ENCODE peak calls at places on chromosomes 1 and 21, in ten cellular contexts. One of them, this sample, is unnamed.
A peak's percentile ranks its signal among the peaks of the same experiment; 100 is the strongest.

GRCh38 chr21:34580181-34580700 is 34.7 kb downstream of the RCAN1 start:
- DNase-seq in T-helper 2 cell: no peak
- DNase-seq in effector CD8-positive, alpha-beta T cell: no peak
- DNase-seq in NB4: no peak
- DNase-seq in NCI-H1105 treated with DMSO at 0.1 percent for 48 hours: no peak
- DNase-seq in SJSA1: peak; percentile 21
- DNase-seq in kidney glomerular epithelial cell: no peak
- DNase-seq in activated naive CD4-positive, alpha-beta T cell treated with anti-CD3 and anti-CD28 coated beads, Interleukin-2, amount 50 U/mL, for 16 hours: no peak
- DNase-seq in stimulated activated CD4-positive, alpha-beta T cell treated with anti-CD3 and anti-CD28 coated beads, Interleukin-1b, Interleukin-23, amount 100 ng/mL, for 4 hours: no peak
- DNase-seq in GM12864: no peak
- DNase-seq in this sample: no peak

GRCh38 chr1:94721240-94721639 is 98.9 kb upstream of the SLC44A3 start:
- DNase-seq in kidney glomerular epithelial cell: no peak
- DNase-seq in NCI-H1105 treated with DMSO at 0.1 percent for 48 hours: no peak
- DNase-seq in effector CD8-positive, alpha-beta T cell: no peak
- DNase-seq in T-helper 2 cell: no peak
- DNase-seq in NB4: peak; percentile 96
- DNase-seq in GM12864: no peak
- DNase-seq in stimulated activated CD4-positive, alpha-beta T cell treated with anti-CD3 and anti-CD28 coated beads, Interleukin-1b, Interleukin-23, amount 100 ng/mL, for 4 hours: no peak
- DNase-seq in SJSA1: no peak
- DNase-seq in activated naive CD4-positive, alpha-beta T cell treated with anti-CD3 and anti-CD28 coated beads, Interleukin-2, amount 50 U/mL, for 16 hours: no peak
- DNase-seq in this sample: no peak

GRCh38 chr1:86849756-86850155 is 64.2 kb downstream of the SELENOF start:
- DNase-seq in T-helper 2 cell: no peak
- DNase-seq in effector CD8-positive, alpha-beta T cell: no peak
- DNase-seq in SJSA1: no peak
- DNase-seq in kidney glomerular epithelial cell: no peak
- DNase-seq in NB4: no peak
- DNase-seq in GM12864: no peak
- DNase-seq in NCI-H1105 treated with DMSO at 0.1 percent for 48 hours: no peak
- DNase-seq in activated naive CD4-positive, alpha-beta T cell treated with anti-CD3 and anti-CD28 coated beads, Interleukin-2, amount 50 U/mL, for 16 hours: no peak
- DNase-seq in stimulated activated CD4-positive, alpha-beta T cell treated with anti-CD3 and anti-CD28 coated beads, Interleukin-1b, Interleukin-23, amount 100 ng/mL, for 4 hours: no peak
- DNase-seq in this sample: no peak

GRCh38 chr1:220487297-220487820 is 40.6 kb upstream of the MARK1 start:
- DNase-seq in NB4: peak; percentile 25
- DNase-seq in SJSA1: no peak
- DNase-seq in T-helper 2 cell: no peak
- DNase-seq in NCI-H1105 treated with DMSO at 0.1 percent for 48 hours: peak; percentile 72
- DNase-seq in GM12864: no peak
- DNase-seq in activated naive CD4-positive, alpha-beta T cell treated with anti-CD3 and anti-CD28 coated beads, Interleukin-2, amount 50 U/mL, for 16 hours: no peak
- DNase-seq in effector CD8-positive, alpha-beta T cell: no peak
- DNase-seq in kidney glomerular epithelial cell: peak; percentile 94
- DNase-seq in stimulated activated CD4-positive, alpha-beta T cell treated with anti-CD3 and anti-CD28 coated beads, Interleukin-1b, Interleukin-23, amount 100 ng/mL, for 4 hours: no peak
- DNase-seq in this sample: peak; percentile 95

GRCh38 chr1:23103001-23103879 is 65.4 kb downstream of the LUZP1 start:
- DNase-seq in effector CD8-positive, alpha-beta T cell: no peak
- DNase-seq in GM12864: no peak
- DNase-seq in NCI-H1105 treated with DMSO at 0.1 percent for 48 hours: no peak
- DNase-seq in SJSA1: no peak
- DNase-seq in NB4: peak; percentile 79
- DNase-seq in kidney glomerular epithelial cell: peak; percentile 28
- DNase-seq in stimulated activated CD4-positive, alpha-beta T cell treated with anti-CD3 and anti-CD28 coated beads, Interleukin-1b, Interleukin-23, amount 100 ng/mL, for 4 hours: no peak
- DNase-seq in T-helper 2 cell: peak; percentile 72
- DNase-seq in activated naive CD4-positive, alpha-beta T cell treated with anti-CD3 and anti-CD28 coated beads, Interleukin-2, amount 50 U/mL, for 16 hours: no peak
- DNase-seq in this sample: no peak

GRCh38 chr1:12810691-12811408 is 19.7 kb downstream of the PRAMEF1 start:
- DNase-seq in activated naive CD4-positive, alpha-beta T cell treated with anti-CD3 and anti-CD28 coated beads, Interleukin-2, amount 50 U/mL, for 16 hours: no peak
- DNase-seq in SJSA1: no peak
- DNase-seq in NB4: no peak
- DNase-seq in effector CD8-positive, alpha-beta T cell: no peak
- DNase-seq in NCI-H1105 treated with DMSO at 0.1 percent for 48 hours: no peak
- DNase-seq in stimulated activated CD4-positive, alpha-beta T cell treated with anti-CD3 and anti-CD28 coated beads, Interleukin-1b, Interleukin-23, amount 100 ng/mL, for 4 hours: no peak
- DNase-seq in GM12864: no peak
- DNase-seq in kidney glomerular epithelial cell: peak; percentile 58
- DNase-seq in T-helper 2 cell: no peak
- DNase-seq in this sample: no peak

GRCh38 chr1:25729774-25730173 is 70.2 kb upstream of the SELENON start:
- DNase-seq in GM12864: no peak
- DNase-seq in NB4: no peak
- DNase-seq in SJSA1: no peak
- DNase-seq in kidney glomerular epithelial cell: no peak
- DNase-seq in T-helper 2 cell: no peak
- DNase-seq in activated naive CD4-positive, alpha-beta T cell treated with anti-CD3 and anti-CD28 coated beads, Interleukin-2, amount 50 U/mL, for 16 hours: no peak
- DNase-seq in NCI-H1105 treated with DMSO at 0.1 percent for 48 hours: peak; percentile 67
- DNase-seq in stimulated activated CD4-positive, alpha-beta T cell treated with anti-CD3 and anti-CD28 coated beads, Interleukin-1b, Interleukin-23, amount 100 ng/mL, for 4 hours: no peak
- DNase-seq in effector CD8-positive, alpha-beta T cell: no peak
- DNase-seq in this sample: no peak

GRCh38 chr1:28508435-28508754 is 2.6 kb downstream of the RCC1 start:
- DNase-seq in NCI-H1105 treated with DMSO at 0.1 percent for 48 hours: no peak
- DNase-seq in activated naive CD4-positive, alpha-beta T cell treated with anti-CD3 and anti-CD28 coated beads, Interleukin-2, amount 50 U/mL, for 16 hours: peak; percentile 34
- DNase-seq in stimulated activated CD4-positive, alpha-beta T cell treated with anti-CD3 and anti-CD28 coated beads, Interleukin-1b, Interleukin-23, amount 100 ng/mL, for 4 hours: no peak
- DNase-seq in effector CD8-positive, alpha-beta T cell: no peak
- DNase-seq in T-helper 2 cell: no peak
- DNase-seq in NB4: peak; percentile 44
- DNase-seq in kidney glomerular epithelial cell: no peak
- DNase-seq in SJSA1: no peak
- DNase-seq in GM12864: no peak
- DNase-seq in this sample: no peak

GRCh38 chr1:246032984-246033383 is 474.1 kb downstream of the SMYD3 start:
- DNase-seq in SJSA1: no peak
- DNase-seq in kidney glomerular epithelial cell: no peak
- DNase-seq in stimulated activated CD4-positive, alpha-beta T cell treated with anti-CD3 and anti-CD28 coated beads, Interleukin-1b, Interleukin-23, amount 100 ng/mL, for 4 hours: no peak
- DNase-seq in effector CD8-positive, alpha-beta T cell: no peak
- DNase-seq in GM12864: no peak
- DNase-seq in NB4: no peak
- DNase-seq in NCI-H1105 treated with DMSO at 0.1 percent for 48 hours: no peak
- DNase-seq in activated naive CD4-positive, alpha-beta T cell treated with anti-CD3 and anti-CD28 coated beads, Interleukin-2, amount 50 U/mL, for 16 hours: no peak
- DNase-seq in T-helper 2 cell: no peak
- DNase-seq in this sample: no peak

GRCh38 chr1:88327391-88328267 is 356.4 kb upstream of the PKN2 start:
- DNase-seq in effector CD8-positive, alpha-beta T cell: no peak
- DNase-seq in SJSA1: peak; percentile 59
- DNase-seq in kidney glomerular epithelial cell: peak; percentile 84
- DNase-seq in stimulated activated CD4-positive, alpha-beta T cell treated with anti-CD3 and anti-CD28 coated beads, Interleukin-1b, Interleukin-23, amount 100 ng/mL, for 4 hours: no peak
- DNase-seq in NB4: peak; percentile 33
- DNase-seq in activated naive CD4-positive, alpha-beta T cell treated with anti-CD3 and anti-CD28 coated beads, Interleukin-2, amount 50 U/mL, for 16 hours: no peak
- DNase-seq in GM12864: no peak
- DNase-seq in T-helper 2 cell: no peak
- DNase-seq in NCI-H1105 treated with DMSO at 0.1 percent for 48 hours: no peak
- DNase-seq in this sample: no peak

GRCh38 chr21:33552093-33552998 is 9.5 kb downstream of the SON start:
- DNase-seq in GM12864: no peak
- DNase-seq in T-helper 2 cell: no peak
- DNase-seq in SJSA1: no peak
- DNase-seq in effector CD8-positive, alpha-beta T cell: no peak
- DNase-seq in stimulated activated CD4-positive, alpha-beta T cell treated with anti-CD3 and anti-CD28 coated beads, Interleukin-1b, Interleukin-23, amount 100 ng/mL, for 4 hours: no peak
- DNase-seq in kidney glomerular epithelial cell: no peak
- DNase-seq in activated naive CD4-positive, alpha-beta T cell treated with anti-CD3 and anti-CD28 coated beads, Interleukin-2, amount 50 U/mL, for 16 hours: no peak
- DNase-seq in NCI-H1105 treated with DMSO at 0.1 percent for 48 hours: no peak
- DNase-seq in NB4: no peak
- DNase-seq in this sample: no peak

GRCh38 chr1:171988243-171988642 is 146.9 kb downstream of the DNM3 start:
- DNase-seq in T-helper 2 cell: no peak
- DNase-seq in stimulated activated CD4-positive, alpha-beta T cell treated with anti-CD3 and anti-CD28 coated beads, Interleukin-1b, Interleukin-23, amount 100 ng/mL, for 4 hours: no peak
- DNase-seq in SJSA1: no peak
- DNase-seq in NCI-H1105 treated with DMSO at 0.1 percent for 48 hours: no peak
- DNase-seq in NB4: no peak
- DNase-seq in activated naive CD4-positive, alpha-beta T cell treated with anti-CD3 and anti-CD28 coated beads, Interleukin-2, amount 50 U/mL, for 16 hours: no peak
- DNase-seq in kidney glomerular epithelial cell: no peak
- DNase-seq in GM12864: no peak
- DNase-seq in effector CD8-positive, alpha-beta T cell: no peak
- DNase-seq in this sample: no peak

GRCh38 chr1:23196627-23197328 is 20.5 kb downstream of the HTR1D start:
- DNase-seq in stimulated activated CD4-positive, alpha-beta T cell treated with anti-CD3 and anti-CD28 coated beads, Interleukin-1b, Interleukin-23, amount 100 ng/mL, for 4 hours: no peak
- DNase-seq in effector CD8-positive, alpha-beta T cell: no peak
- DNase-seq in GM12864: no peak
- DNase-seq in SJSA1: peak; percentile 96
- DNase-seq in T-helper 2 cell: no peak
- DNase-seq in kidney glomerular epithelial cell: peak; percentile 96
- DNase-seq in NCI-H1105 treated with DMSO at 0.1 percent for 48 hours: no peak
- DNase-seq in activated naive CD4-positive, alpha-beta T cell treated with anti-CD3 and anti-CD28 coated beads, Interleukin-2, amount 50 U/mL, for 16 hours: no peak
- DNase-seq in NB4: no peak
- DNase-seq in this sample: no peak

GRCh38 chr1:81588149-81588548 is 212.6 kb upstream of the ADGRL2 start:
- DNase-seq in stimulated activated CD4-positive, alpha-beta T cell treated with anti-CD3 and anti-CD28 coated beads, Interleukin-1b, Interleukin-23, amount 100 ng/mL, for 4 hours: no peak
- DNase-seq in effector CD8-positive, alpha-beta T cell: no peak
- DNase-seq in GM12864: no peak
- DNase-seq in T-helper 2 cell: no peak
- DNase-seq in kidney glomerular epithelial cell: no peak
- DNase-seq in NB4: no peak
- DNase-seq in SJSA1: no peak
- DNase-seq in activated naive CD4-positive, alpha-beta T cell treated with anti-CD3 and anti-CD28 coated beads, Interleukin-2, amount 50 U/mL, for 16 hours: no peak
- DNase-seq in NCI-H1105 treated with DMSO at 0.1 percent for 48 hours: no peak
- DNase-seq in this sample: no peak

GRCh38 chr1:9180077-9180819 is 51.3 kb upstream of the GPR157 start:
- DNase-seq in stimulated activated CD4-positive, alpha-beta T cell treated with anti-CD3 and anti-CD28 coated beads, Interleukin-1b, Interleukin-23, amount 100 ng/mL, for 4 hours: no peak
- DNase-seq in SJSA1: no peak
- DNase-seq in effector CD8-positive, alpha-beta T cell: no peak
- DNase-seq in T-helper 2 cell: no peak
- DNase-seq in kidney glomerular epithelial cell: no peak
- DNase-seq in activated naive CD4-positive, alpha-beta T cell treated with anti-CD3 and anti-CD28 coated beads, Interleukin-2, amount 50 U/mL, for 16 hours: no peak
- DNase-seq in NB4: no peak
- DNase-seq in GM12864: no peak
- DNase-seq in NCI-H1105 treated with DMSO at 0.1 percent for 48 hours: no peak
- DNase-seq in this sample: no peak

GRCh38 chr21:38769253-38769780 is 36.4 kb upstream of the ETS2 start:
- DNase-seq in GM12864: no peak
- DNase-seq in NCI-H1105 treated with DMSO at 0.1 percent for 48 hours: no peak
- DNase-seq in stimulated activated CD4-positive, alpha-beta T cell treated with anti-CD3 and anti-CD28 coated beads, Interleukin-1b, Interleukin-23, amount 100 ng/mL, for 4 hours: no peak
- DNase-seq in T-helper 2 cell: no peak
- DNase-seq in effector CD8-positive, alpha-beta T cell: no peak
- DNase-seq in NB4: no peak
- DNase-seq in kidney glomerular epithelial cell: peak; percentile 11
- DNase-seq in SJSA1: peak; percentile 96
- DNase-seq in activated naive CD4-positive, alpha-beta T cell treated with anti-CD3 and anti-CD28 coated beads, Interleukin-2, amount 50 U/mL, for 16 hours: no peak
- DNase-seq in this sample: peak; percentile 13

GRCh38 chr1:205521646-205522150 is 17.2 kb downstream of the CDK18 start:
- DNase-seq in effector CD8-positive, alpha-beta T cell: no peak
- DNase-seq in GM12864: no peak
- DNase-seq in NB4: no peak
- DNase-seq in stimulated activated CD4-positive, alpha-beta T cell treated with anti-CD3 and anti-CD28 coated beads, Interleukin-1b, Interleukin-23, amount 100 ng/mL, for 4 hours: no peak
- DNase-seq in kidney glomerular epithelial cell: no peak
- DNase-seq in T-helper 2 cell: no peak
- DNase-seq in SJSA1: no peak
- DNase-seq in NCI-H1105 treated with DMSO at 0.1 percent for 48 hours: no peak
- DNase-seq in activated naive CD4-positive, alpha-beta T cell treated with anti-CD3 and anti-CD28 coated beads, Interleukin-2, amount 50 U/mL, for 16 hours: no peak
- DNase-seq in this sample: no peak

GRCh38 chr1:84711091-84711490 is 20.8 kb upstream of the SSX2IP start:
- DNase-seq in activated naive CD4-positive, alpha-beta T cell treated with anti-CD3 and anti-CD28 coated beads, Interleukin-2, amount 50 U/mL, for 16 hours: no peak
- DNase-seq in effector CD8-positive, alpha-beta T cell: no peak
- DNase-seq in SJSA1: no peak
- DNase-seq in kidney glomerular epithelial cell: no peak
- DNase-seq in NCI-H1105 treated with DMSO at 0.1 percent for 48 hours: no peak
- DNase-seq in NB4: no peak
- DNase-seq in stimulated activated CD4-positive, alpha-beta T cell treated with anti-CD3 and anti-CD28 coated beads, Interleukin-1b, Interleukin-23, amount 100 ng/mL, for 4 hours: no peak
- DNase-seq in GM12864: no peak
- DNase-seq in T-helper 2 cell: no peak
- DNase-seq in this sample: no peak

GRCh38 chr21:41733951-41734689 is 32.7 kb downstream of the RIPK4 start:
- DNase-seq in NB4: no peak
- DNase-seq in GM12864: no peak
- DNase-seq in activated naive CD4-positive, alpha-beta T cell treated with anti-CD3 and anti-CD28 coated beads, Interleukin-2, amount 50 U/mL, for 16 hours: no peak
- DNase-seq in kidney glomerular epithelial cell: no peak
- DNase-seq in effector CD8-positive, alpha-beta T cell: no peak
- DNase-seq in SJSA1: no peak
- DNase-seq in NCI-H1105 treated with DMSO at 0.1 percent for 48 hours: no peak
- DNase-seq in stimulated activated CD4-positive, alpha-beta T cell treated with anti-CD3 and anti-CD28 coated beads, Interleukin-1b, Interleukin-23, amount 100 ng/mL, for 4 hours: no peak
- DNase-seq in T-helper 2 cell: no peak
- DNase-seq in this sample: no peak

GRCh38 chr1:46013566-46013965 is 118.9 kb downstream of the PIK3R3 start:
- DNase-seq in NB4: no peak
- DNase-seq in stimulated activated CD4-positive, alpha-beta T cell treated with anti-CD3 and anti-CD28 coated beads, Interleukin-1b, Interleukin-23, amount 100 ng/mL, for 4 hours: no peak
- DNase-seq in effector CD8-positive, alpha-beta T cell: no peak
- DNase-seq in activated naive CD4-positive, alpha-beta T cell treated with anti-CD3 and anti-CD28 coated beads, Interleukin-2, amount 50 U/mL, for 16 hours: no peak
- DNase-seq in GM12864: no peak
- DNase-seq in SJSA1: no peak
- DNase-seq in kidney glomerular epithelial cell: no peak
- DNase-seq in T-helper 2 cell: no peak
- DNase-seq in NCI-H1105 treated with DMSO at 0.1 percent for 48 hours: no peak
- DNase-seq in this sample: no peak

GRCh38 chr1:14441302-14441741 is 157.2 kb upstream of the KAZN start:
- DNase-seq in activated naive CD4-positive, alpha-beta T cell treated with anti-CD3 and anti-CD28 coated beads, Interleukin-2, amount 50 U/mL, for 16 hours: no peak
- DNase-seq in GM12864: no peak
- DNase-seq in T-helper 2 cell: no peak
- DNase-seq in NB4: no peak
- DNase-seq in NCI-H1105 treated with DMSO at 0.1 percent for 48 hours: no peak
- DNase-seq in effector CD8-positive, alpha-beta T cell: no peak
- DNase-seq in SJSA1: no peak
- DNase-seq in kidney glomerular epithelial cell: no peak
- DNase-seq in stimulated activated CD4-positive, alpha-beta T cell treated with anti-CD3 and anti-CD28 coated beads, Interleukin-1b, Interleukin-23, amount 100 ng/mL, for 4 hours: no peak
- DNase-seq in this sample: no peak

GRCh38 chr1:107530543-107530942 is 389.7 kb downstream of the NTNG1 start:
- DNase-seq in kidney glomerular epithelial cell: no peak
- DNase-seq in NB4: no peak
- DNase-seq in GM12864: no peak
- DNase-seq in activated naive CD4-positive, alpha-beta T cell treated with anti-CD3 and anti-CD28 coated beads, Interleukin-2, amount 50 U/mL, for 16 hours: no peak
- DNase-seq in T-helper 2 cell: no peak
- DNase-seq in NCI-H1105 treated with DMSO at 0.1 percent for 48 hours: no peak
- DNase-seq in stimulated activated CD4-positive, alpha-beta T cell treated with anti-CD3 and anti-CD28 coated beads, Interleukin-1b, Interleukin-23, amount 100 ng/mL, for 4 hours: no peak
- DNase-seq in SJSA1: no peak
- DNase-seq in effector CD8-positive, alpha-beta T cell: no peak
- DNase-seq in this sample: no peak

GRCh38 chr1:1628656-1629429 is 3.1 kb upstream of the MMP23B start:
- DNase-seq in GM12864: no peak
- DNase-seq in SJSA1: no peak
- DNase-seq in T-helper 2 cell: peak; percentile 40
- DNase-seq in activated naive CD4-positive, alpha-beta T cell treated with anti-CD3 and anti-CD28 coated beads, Interleukin-2, amount 50 U/mL, for 16 hours: peak; percentile 49
- DNase-seq in NB4: no peak
- DNase-seq in effector CD8-positive, alpha-beta T cell: peak; percentile 25
- DNase-seq in kidney glomerular epithelial cell: no peak
- DNase-seq in stimulated activated CD4-positive, alpha-beta T cell treated with anti-CD3 and anti-CD28 coated beads, Interleukin-1b, Interleukin-23, amount 100 ng/mL, for 4 hours: peak; percentile 36
- DNase-seq in NCI-H1105 treated with DMSO at 0.1 percent for 48 hours: no peak
- DNase-seq in this sample: no peak

GRCh38 chr1:204416589-204417230 is 5.1 kb upstream of the PPP1R15B start:
- DNase-seq in NB4: no peak
- DNase-seq in kidney glomerular epithelial cell: no peak
- DNase-seq in NCI-H1105 treated with DMSO at 0.1 percent for 48 hours: no peak
- DNase-seq in activated naive CD4-positive, alpha-beta T cell treated with anti-CD3 and anti-CD28 coated beads, Interleukin-2, amount 50 U/mL, for 16 hours: no peak
- DNase-seq in T-helper 2 cell: no peak
- DNase-seq in stimulated activated CD4-positive, alpha-beta T cell treated with anti-CD3 and anti-CD28 coated beads, Interleukin-1b, Interleukin-23, amount 100 ng/mL, for 4 hours: no peak
- DNase-seq in SJSA1: no peak
- DNase-seq in GM12864: no peak
- DNase-seq in effector CD8-positive, alpha-beta T cell: no peak
- DNase-seq in this sample: no peak